ENCODE peak calls at places on chromosomes 6 and 20, in five cellular contexts. A is H9, J is H1, Y is mesenchymal stem cell, U is trophoblast cell. H is an unnamed sample. For H3K79me1, the result is how much of the 10 kb centered on the place peaks cover.

GRCh38 chr6:93238632-93239031 is 180.7 kb downstream of the EPHA7 start:
- DNase-seq in Y (no peak), U (no peak), A (no peak), J (no peak), H (no peak)

GRCh38 chr6:50907565-50907964 is 88.9 kb downstream of the TFAP2B start:
- DNase-seq in U (no peak), Y (no peak), J (no peak), A (no peak), H (no peak)

GRCh38 chr6:17280552-17281090 is 540 bp upstream of the RBM24 start:
- DNase-seq in A (peak), Y (peak), J (peak), U (peak), H (peak)

GRCh38 chr6:137365648-137366047 is 128.5 kb downstream of the OLIG3 start:
- DNase-seq in U (no peak), Y (no peak), A (no peak), J (no peak), H (peak)

GRCh38 chr6:13407709-13408695 is 79.4 kb downstream of the GFOD1 start:
- DNase-seq in J (no peak), Y (peak), A (no peak), U (peak), H (no peak)

GRCh38 chr20:1894951-1895673 is at the start of gene SIRPA:
- DNase-seq in A (peak), Y (peak), U (peak), J (peak), H (peak)

GRCh38 chr6:146850238-146850896 is 251.6 kb downstream of the ADGB start:
- DNase-seq in Y (peak), J (no peak), A (no peak), U (no peak), H (no peak)

GRCh38 chr6:46273911-46274310 is 103.1 kb upstream of the ENPP5 start:
- DNase-seq in Y (no peak), A (no peak), U (no peak), J (no peak), H (no peak)

GRCh38 chr6:67880939-67881705 is 754.0 kb upstream of the ADGRB3 start:
- DNase-seq in U (no peak), Y (peak), A (no peak), J (no peak), H (no peak)

GRCh38 chr20:63538204-63539091 is 1.3 kb upstream of the PTK6 start:
- DNase-seq in J (no peak), Y (peak), A (no peak), U (peak), H (no peak)

GRCh38 chr6:16751251-16751946 is 9.9 kb downstream of the ATXN1 start:
- DNase-seq in J (no peak), A (no peak), U (no peak), Y (peak), H (no peak)

GRCh38 chr20:20823469-20823868 is 111.0 kb upstream of the RALGAPA2 start:
- DNase-seq in A (no peak), J (no peak), Y (no peak), U (no peak), H (no peak)

GRCh38 chr20:16898433-16898832 is 150.3 kb downstream of the OTOR start:
- DNase-seq in Y (peak), U (peak), A (no peak), J (no peak), H (no peak)

GRCh38 chr6:84033523-84034451 is at the start of gene MRAP2:
- DNase-seq in Y (no peak), J (peak), A (peak), U (peak), H (peak)

GRCh38 chr20:50017576-50018248 is 34.9 kb downstream of the SNAI1 start:
- DNase-seq in Y (no peak), A (no peak), J (no peak), U (no peak), H (no peak)

GRCh38 chr6:150733726-150734125 is 131.8 kb upstream of the MTHFD1L start:
- DNase-seq in A (no peak), J (no peak), U (no peak), Y (no peak), H (no peak)

GRCh38 chr6:72975346-72975745 is 249.9 kb downstream of the KHDC1L start:
- DNase-seq in U (no peak), Y (no peak), A (no peak), J (no peak), H (no peak)

GRCh38 chr6:150186129-150186898 is 43.5 kb downstream of the PPP1R14C start:
- DNase-seq in U (no peak), A (no peak), Y (no peak), J (no peak), H (no peak)

DNA sequence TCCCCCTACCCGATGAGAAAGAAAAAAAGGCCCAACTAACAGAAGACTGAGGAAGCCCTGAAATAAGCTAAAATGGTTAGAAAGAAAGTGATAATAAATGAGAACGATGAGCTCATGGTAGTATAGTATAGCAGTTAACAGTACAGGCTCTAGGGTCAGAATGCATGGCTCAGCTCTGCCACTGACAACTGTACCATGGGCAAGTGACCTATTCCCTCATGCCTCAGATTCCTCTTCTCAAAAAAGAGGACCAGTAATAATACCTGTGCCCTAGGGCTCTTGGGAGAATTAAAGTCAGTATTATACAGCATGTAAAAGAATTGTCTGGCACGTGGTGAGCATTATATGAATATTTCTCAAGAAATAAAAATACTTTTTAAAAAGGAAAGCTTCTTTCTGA is 19.8 kb downstream of the TRERF1 start:
- DNase-seq in Y (no peak), A (no peak), J (no peak), U (peak), H (no peak)
- H3K79me1 ChIP-seq in Y (under half), A (under half), J (under half), U (under half), H (under half)

DNA sequence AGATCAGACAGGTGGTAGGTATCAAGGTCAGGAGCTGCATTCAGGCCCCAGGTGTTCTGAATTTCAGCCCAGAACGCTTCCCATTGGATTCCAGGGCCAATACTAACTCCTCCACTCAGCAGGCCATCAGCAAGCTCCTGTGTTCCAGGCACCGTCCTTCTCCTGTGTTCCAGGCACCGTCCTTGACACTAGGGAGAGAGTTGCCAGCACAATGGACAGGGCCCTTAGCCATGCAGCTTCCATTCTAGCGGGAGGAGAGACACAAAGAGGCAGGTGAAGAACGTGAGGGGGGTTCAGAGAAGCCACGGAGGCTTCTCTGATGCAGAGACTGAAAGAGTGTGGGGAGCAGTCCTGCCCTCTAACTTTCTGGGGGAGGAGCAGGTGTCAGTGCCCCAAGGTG is 77.7 kb downstream of the FOXC1 start:
- DNase-seq in Y (no peak), U (no peak), J (no peak), A (no peak), H (no peak)
- H3K27ac ChIP-seq in Y (no peak), U (no peak), J (no peak), A (no peak), H (no peak)

GRCh38 chr6:31680226-31680840 is 534 bp downstream of the LY6G5C start:
- DNase-seq in Y (no peak), U (no peak), J (no peak), A (no peak), H (no peak)
- H2BK12ac ChIP-seq in Y (no peak), U (no peak), J (peak), A (no peak), H (no peak)

GRCh38 chr20:48773837-48774418 is 53.9 kb downstream of the PREX1 start:
- DNase-seq in Y (peak), U (peak), A (no peak), J (no peak), H (no peak)
- H3K79me1 ChIP-seq in Y (under half), U (under half), A (under half), J (under half), H (under half)

GRCh38 chr6:139744038-139744437 is 369.6 kb upstream of the CITED2 start:
- DNase-seq in Y (no peak), J (no peak), A (no peak), U (no peak), H (no peak)

GRCh38 chr6:139742671-139743070 is 368.2 kb upstream of the CITED2 start:
- DNase-seq in J (no peak), A (no peak), Y (no peak), U (no peak), H (no peak)

GRCh38 chr6:139743629-139744028 is 369.2 kb upstream of the CITED2 start:
- DNase-seq in J (no peak), U (peak), Y (peak), A (no peak), H (no peak)

GRCh38 chr6:139747154-139747553 is 372.7 kb upstream of the CITED2 start:
- DNase-seq in U (peak), J (no peak), A (no peak), Y (no peak), H (no peak)

DNA sequence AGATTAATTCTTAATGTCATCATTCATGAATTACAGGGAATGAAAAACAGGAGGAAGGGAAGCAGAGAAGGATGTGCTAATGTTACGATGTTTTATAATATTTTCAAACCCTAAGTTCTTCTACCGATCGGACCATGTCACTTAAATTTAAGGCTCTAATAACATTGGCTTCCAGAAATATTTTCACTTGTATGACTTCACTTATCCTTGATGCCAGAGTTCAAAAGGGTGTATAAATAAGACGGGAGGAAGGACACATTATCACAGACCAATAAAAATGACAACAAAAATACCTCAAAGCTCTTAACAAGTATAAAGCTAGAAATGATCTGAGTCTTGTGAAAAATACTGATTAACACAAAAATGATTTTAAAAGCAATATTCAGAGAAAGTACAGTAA is 370.4 kb upstream of the CITED2 start:
- DNase-seq in U (no peak), J (no peak), A (no peak), Y (no peak), H (no peak)
- H3K27ac ChIP-seq in U (no peak), J (no peak), A (no peak), Y (no peak), H (no peak)

GRCh38 chr6:53896237-53896636 is 101.4 kb downstream of the LRRC1 start:
- DNase-seq in U (no peak), A (no peak), Y (peak), J (no peak), H (no peak)
- H2BK12ac ChIP-seq in U (no peak), A (no peak), Y (no peak), J (no peak), H (no peak)

GRCh38 chr20:9515211-9515580 is 806 bp downstream of the LAMP5 start:
- DNase-seq in Y (no peak), A (no peak), U (no peak), J (no peak), H (no peak)
- H3K79me1 ChIP-seq in Y (under half), A (under half), U (under half), J (under half), H (under half)

H was measured in neuronal stem cell.